ENCODE peak calls at places on chromosomes 7 and 10, in four cellular contexts. T is T47D, K is iris pigment epithelial cell, C is substantia nigra. U is an unnamed sample.

GRCh38 chr7:7166318-7166717 is 16.0 kb upstream of the C1GALT1 start:
- DNase-seq in T (no peak), C (no peak), K (no peak), U (no peak)

GRCh38 chr10:43304687-43305333 is 37.9 kb upstream of the RASGEF1A start:
- DNase-seq in T (peak), C (peak), K (peak), U (peak)

GRCh38 chr10:133009218-133009954 is 67.0 kb upstream of the CFAP46 start:
- DNase-seq in T (peak), K (no peak), C (no peak), U (no peak)

GRCh38 chr10:44300666-44301649 is 83.9 kb downstream of the CXCL12 start:
- DNase-seq in C (no peak), T (peak), K (peak), U (peak)

GRCh38 chr10:43849551-43849950 is 200.9 kb upstream of the ZNF32 start:
- DNase-seq in K (no peak), C (no peak), T (no peak), U (no peak)

GRCh38 chr10:99555371-99556224 is 22.9 kb downstream of the NKX2-3 start:
- DNase-seq in K (peak), T (no peak), C (no peak), U (no peak)

GRCh38 chr7:46256870-46257528 is 335.9 kb upstream of the IGFBP3 start:
- DNase-seq in T (no peak), C (no peak), K (peak), U (no peak)

GRCh38 chr7:159007308-159008054 is 137.2 kb downstream of the VIPR2 start:
- DNase-seq in T (no peak), K (no peak), C (no peak), U (no peak)

GRCh38 chr7:155205368-155206285 is 92.1 kb upstream of the INSIG1 start:
- DNase-seq in C (peak), T (no peak), K (peak), U (peak)

GRCh38 chr7:139572704-139573395 is 49.4 kb downstream of the CLEC2L start:
- DNase-seq in C (no peak), K (no peak), T (no peak), U (no peak)

GRCh38 chr7:138207555-138207971 is 131.3 kb downstream of the AKR1D1 start:
- DNase-seq in C (no peak), T (no peak), K (no peak), U (no peak)

U was measured in anterior cingulate cortex.